ENCODE peak calls at places on chromosome 13, in four cellular contexts. J is PC-3, Q is HCT116, G is cardiac muscle cell. K is an unnamed sample.

GRCh38 chr13:36728006-36728405 is 54.2 kb downstream of the SERTM1 start:
- DNase-seq in J (no peak), G (no peak), Q (no peak), K (no peak)

GRCh38 chr13:94711561-94712286 is 621 bp downstream of the SOX21 start:
- DNase-seq in J (peak; percentile 27), G (no peak), Q (no peak), K (no peak)

GRCh38 chr13:41388143-41388881 is 69.0 kb upstream of the RGCC start:
- DNase-seq in G (no peak), J (no peak), Q (no peak), K (no peak)

GRCh38 chr13:27120011-27120410 is 51.6 kb downstream of the USP12 start:
- DNase-seq in G (no peak), J (no peak), Q (no peak), K (no peak)

GRCh38 chr13:91520952-91521351 is 122.5 kb downstream of the GPC5 start:
- DNase-seq in Q (no peak), J (no peak), G (no peak), K (no peak)

GRCh38 chr13:31174018-31174417 is 12.3 kb upstream of the HSPH1 start:
- DNase-seq in J (peak; percentile 38), Q (no peak), G (no peak), K (no peak)

GRCh38 chr13:75687145-75687763 is 51.1 kb downstream of the LMO7 start:
- DNase-seq in J (peak; percentile 73), G (peak; percentile 49), Q (peak; percentile 24), K (no peak)

GRCh38 chr13:58592052-58592451 is 960.5 kb downstream of the PCDH17 start:
- DNase-seq in Q (no peak), J (no peak), G (no peak), K (no peak)

GRCh38 chr13:104769520-104769919 is 1703.3 kb upstream of the SLC10A2 start:
- DNase-seq in G (no peak), J (no peak), Q (no peak), K (no peak)

DNA sequence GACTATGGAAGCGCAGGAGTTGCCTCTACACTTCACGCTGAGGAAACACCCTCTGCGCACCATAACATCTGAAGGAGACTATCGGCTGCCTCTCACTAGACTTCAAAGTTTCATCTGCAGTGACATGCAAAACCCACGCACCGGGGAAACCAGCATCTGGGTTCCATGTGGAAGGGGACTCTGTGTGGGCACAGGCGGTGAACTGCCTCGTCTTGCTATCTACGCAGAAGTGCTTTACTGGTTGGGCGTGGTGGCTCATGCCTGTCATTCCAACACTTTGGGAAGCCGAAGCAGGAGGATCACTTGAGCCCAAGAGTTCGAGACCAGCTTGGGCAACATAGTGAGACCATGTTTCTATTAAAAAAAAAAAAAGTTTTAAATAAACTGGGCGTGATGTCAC is 116.4 kb downstream of the STK24 start:
- DNase-seq in Q (no peak), J (no peak), G (no peak), K (no peak)
- H3K27me3 ChIP-seq in Q (no peaks in the 10 kb centered on the region), J (no peaks in the 10 kb centered on the region), G (no peaks in the 10 kb centered on the region), K (no peaks in the 10 kb centered on the region)

DNA sequence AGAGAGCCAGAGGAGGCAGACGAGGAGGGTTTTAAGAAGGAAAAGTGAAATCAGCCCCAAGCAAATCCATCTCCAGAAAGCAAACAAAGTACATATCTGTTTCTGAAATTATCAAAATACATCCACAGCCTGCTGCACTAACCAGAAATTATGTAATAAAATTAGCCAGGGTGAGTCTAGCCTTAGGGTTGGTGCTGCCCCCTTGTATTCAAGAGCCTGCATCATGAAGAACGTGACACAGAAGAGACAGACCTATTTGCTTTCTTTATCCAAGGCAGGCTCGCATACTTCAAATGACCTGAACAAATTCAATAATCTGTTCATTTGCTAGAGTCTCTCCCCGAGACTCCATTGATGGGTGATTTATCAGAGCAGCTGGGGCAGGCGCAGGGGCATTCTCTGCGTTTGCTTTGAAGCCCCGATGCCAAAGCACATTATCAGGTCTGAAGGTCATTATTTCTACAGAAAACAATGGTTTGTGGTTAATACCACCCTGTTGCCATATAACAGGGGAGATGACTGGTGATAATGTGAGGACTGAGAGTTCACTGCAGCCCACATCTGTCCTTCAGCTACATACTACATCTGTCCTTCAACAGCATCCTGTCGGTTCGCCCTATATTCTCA is 520.4 kb downstream of the DIAPH3 start:
- DNase-seq in Q (no peak), G (no peak), J (no peak), K (no peak)
- H3K27me3 ChIP-seq in Q (peaks cover 34% of the 10 kb centered on the region), G (no peaks in the 10 kb centered on the region), J (no peaks in the 10 kb centered on the region), K (no peaks in the 10 kb centered on the region)

GRCh38 chr13:25380741-25381324 is 9.1 kb downstream of the ATP8A2 start:
- DNase-seq in G (no peak), Q (no peak), J (no peak), K (no peak)
- H3K27me3 ChIP-seq in G (no peaks in the 10 kb centered on the region), Q (peaks cover 22% of the 10 kb centered on the region), J (peaks cover 57% of the 10 kb centered on the region), K (no peaks in the 10 kb centered on the region)

DNA sequence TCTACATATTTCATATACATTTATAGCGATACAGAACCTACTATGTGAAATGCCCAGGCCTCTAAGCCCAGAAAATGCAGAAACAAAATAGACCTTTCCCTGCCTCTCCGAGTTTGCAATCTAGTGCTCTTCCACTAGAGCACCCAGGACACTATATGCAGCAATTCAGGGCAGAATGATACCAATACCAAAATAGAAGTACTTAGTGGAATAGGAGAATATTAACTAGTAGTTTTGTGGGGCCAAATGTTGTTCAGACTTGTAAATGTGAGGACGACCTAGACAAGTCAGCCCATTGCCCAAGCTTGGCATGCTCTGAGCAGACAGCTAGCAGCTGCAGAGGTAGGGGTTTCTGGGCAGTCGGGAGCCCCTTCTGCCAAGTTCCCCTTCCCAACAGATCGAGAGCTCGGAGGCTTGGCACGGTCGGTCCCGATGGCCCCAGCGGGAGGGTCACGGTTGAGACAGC is 35.8 kb upstream of the FLT1 start:
- DNase-seq in G (no peak), J (peak; percentile 4), Q (no peak), K (no peak)
- H3K27me3 ChIP-seq in G (peaks cover 43% of the 10 kb centered on the region), J (peaks cover 48% of the 10 kb centered on the region), Q (no peaks in the 10 kb centered on the region), K (peaks cover 9% of the 10 kb centered on the region)

GRCh38 chr13:113044431-113045114 is 61.0 kb upstream of the F7 start:
- DNase-seq in Q (no peak), G (no peak), J (no peak), K (no peak)
- H3K27me3 ChIP-seq in Q (no peaks in the 10 kb centered on the region), G (peaks cover 14% of the 10 kb centered on the region), J (no peaks in the 10 kb centered on the region), K (no peaks in the 10 kb centered on the region)

K was measured in upper lobe of left lung.